ENCODE peak calls at places on chromosomes 16 and 17, in eight cellular contexts. X is tibial nerve, T is upper lobe of right lung, M is A549, I is HFF-Myc, A is choroid plexus epithelial cell, Z is PC-9, F is AG10803. O is an unnamed sample.

GRCh38 chr17:73833779-73834613 is 189.8 kb upstream of the SDK2 start:
- DNase-seq in M (no peak), F (no peak), Z (no peak), I (no peak), X (no peak), A (no peak), T (no peak), O (no peak)

GRCh38 chr17:27573971-27574525 is 56.9 kb upstream of the LGALS9 start:
- DNase-seq in Z (no peak), I (no peak), M (no peak), T (no peak), A (peak; percentile 62), F (peak; percentile 76), X (no peak), O (no peak)

GRCh38 chr17:3968886-3969524 is 4.8 kb upstream of the ATP2A3 start:
- DNase-seq in X (no peak), I (no peak), M (no peak), F (no peak), T (no peak), A (no peak), Z (no peak), O (no peak)

GRCh38 chr17:74531231-74531761 is at the start of gene CD300LB:
- DNase-seq in I (no peak), M (no peak), T (no peak), A (no peak), X (no peak), F (no peak), Z (no peak), O (no peak)

GRCh38 chr16:66026211-66026610 is 340.3 kb upstream of the CDH5 start:
- DNase-seq in I (no peak), M (no peak), X (no peak), A (peak; percentile 59), F (peak; percentile 21), Z (no peak), T (no peak), O (no peak)

GRCh38 chr17:4942760-4943508 is 2.9 kb downstream of the RNF167 start:
- DNase-seq in F (no peak), I (no peak), A (no peak), T (no peak), M (no peak), X (no peak), Z (no peak), O (no peak)

GRCh38 chr17:45391291-45391690 is 41.4 kb downstream of the ARHGAP27 start:
- DNase-seq in A (no peak), F (no peak), M (no peak), T (no peak), X (no peak), I (no peak), Z (no peak), O (no peak)

GRCh38 chr17:5592382-5592781 is 8.1 kb upstream of the NLRP1 start:
- DNase-seq in X (no peak), Z (no peak), F (peak; percentile 52), I (peak; percentile 16), A (peak; percentile 69), T (no peak), M (peak; percentile 49), O (no peak)

GRCh38 chr16:29802416-29802935 is 3.9 kb upstream of the MAZ start:
- DNase-seq in M (no peak), Z (no peak), T (no peak), A (no peak), I (no peak), X (no peak), F (no peak), O (no peak)

GRCh38 chr17:16938496-16939270 is 33.2 kb downstream of the TNFRSF13B start:
- DNase-seq in I (no peak), A (no peak), M (no peak), F (no peak), X (no peak), Z (no peak), T (no peak), O (no peak)

GRCh38 chr17:46262271-46262670 is 32.7 kb upstream of the LRRC37A start:
- DNase-seq in I (no peak), A (no peak), F (no peak), M (no peak), T (no peak), Z (no peak), X (no peak), O (no peak)

GRCh38 chr16:81578015-81578554 is 133.5 kb downstream of the CMIP start:
- DNase-seq in T (no peak), A (no peak), Z (peak; percentile 8), X (no peak), I (no peak), M (no peak), F (no peak), O (no peak)

GRCh38 chr17:18954321-18954720 is 2.4 kb downstream of the SLC5A10 start:
- DNase-seq in T (peak; percentile 48), Z (no peak), I (no peak), X (no peak), M (no peak), A (no peak), F (no peak), O (no peak)

GRCh38 chr17:18950944-18951905 is 740 bp upstream of the SLC5A10 start:
- DNase-seq in X (no peak), I (no peak), M (no peak), A (no peak), T (peak; percentile 72), Z (no peak), F (peak; percentile 21), O (no peak)

GRCh38 chr17:18953231-18953728 is 1.3 kb downstream of the SLC5A10 start:
- DNase-seq in Z (no peak), M (no peak), A (no peak), I (no peak), X (no peak), F (no peak), T (peak; percentile 48), O (no peak)

GRCh38 chr17:18949566-18949965 is 2.4 kb upstream of the SLC5A10 start:
- DNase-seq in T (peak; percentile 41), I (no peak), Z (no peak), F (no peak), M (no peak), X (no peak), A (peak; percentile 40), O (no peak)

GRCh38 chr17:18951941-18952842 is at the start of gene SLC5A10:
- DNase-seq in F (no peak), X (no peak), Z (no peak), M (peak; percentile 68), T (peak; percentile 46), I (no peak), A (no peak), O (no peak)
- TF ChIP-seq CTCF in F (peak; percentile 19), X (no peak), Z (peak; percentile 36), M (no peak), T (no peak), I (peak; percentile 30), A (peak; percentile 54), O (peak; percentile 21)

DNA sequence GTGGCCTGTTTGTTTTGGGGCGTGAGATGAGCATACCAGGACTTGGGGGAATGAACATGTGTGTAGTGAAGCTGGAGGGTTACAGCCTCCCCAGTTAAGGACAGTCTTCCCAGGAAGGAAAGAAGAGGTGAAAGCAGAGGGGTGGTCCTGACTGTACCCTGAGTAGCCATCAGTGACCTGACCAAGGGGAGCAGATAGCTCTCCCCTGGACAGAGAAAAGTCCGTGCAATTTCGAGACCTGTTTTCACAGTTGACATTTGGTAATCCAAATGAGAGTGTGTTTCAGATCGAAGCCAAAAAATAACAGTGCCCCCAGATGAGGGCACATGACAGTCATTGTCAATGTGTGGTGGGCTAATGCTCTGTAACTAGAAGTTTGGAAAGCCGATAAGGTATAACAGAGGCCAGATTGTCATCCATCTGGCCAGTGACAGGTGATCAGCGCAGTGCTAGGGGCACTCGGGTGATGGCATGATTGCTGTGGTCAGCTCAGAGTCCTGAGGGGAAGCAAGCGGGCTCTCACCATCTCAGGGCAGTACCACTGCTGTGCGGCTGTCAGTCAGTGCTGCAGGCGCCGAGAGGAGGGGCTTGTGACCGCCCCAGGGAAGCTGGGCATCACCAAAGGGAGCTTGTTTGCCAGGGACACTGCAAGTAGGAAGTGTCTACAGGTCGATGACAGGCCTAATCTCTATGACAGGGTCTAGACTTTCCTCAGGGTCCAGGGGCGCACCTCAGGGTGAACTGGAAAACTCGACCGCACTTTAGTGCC is 1.1 kb upstream of the NME2 start:
- DNase-seq in F (no peak), M (no peak), Z (peak; percentile 32), X (no peak), T (no peak), I (no peak), A (no peak), O (no peak)
- H3K4me3 ChIP-seq in F (peak overlapping the region; percentile 92), M (peak overlapping the region; percentile 88), Z (peak overlapping the region; percentile 80), X (peak overlapping the region; percentile 97), T (peak overlapping the region; percentile 91), I (peak overlapping the region; percentile 95), A (peak overlapping the region; percentile 93), O (no peak overlapping the region)

GRCh38 chr17:79427621-79428539 is 183.0 kb downstream of the RBFOX3 start:
- DNase-seq in M (no peak), A (no peak), T (no peak), X (no peak), F (no peak), Z (no peak), I (no peak), O (no peak)
- TF ChIP-seq CTCF in M (no peak), A (no peak), T (no peak), X (no peak), F (no peak), Z (no peak), I (no peak), O (no peak)

GRCh38 chr16:70744366-70744765 is 56.6 kb downstream of the VAC14 start:
- DNase-seq in I (no peak), F (no peak), M (no peak), T (no peak), X (no peak), Z (no peak), A (no peak), O (no peak)

GRCh38 chr16:70747703-70748631 is 53.0 kb downstream of the VAC14 start:
- DNase-seq in A (peak; percentile 35), F (no peak), M (no peak), X (no peak), Z (peak; percentile 99), T (peak; percentile 73), I (no peak), O (no peak)

GRCh38 chr16:70746708-70747424 is 54.1 kb downstream of the VAC14 start:
- DNase-seq in A (peak; percentile 83), I (peak; percentile 88), Z (peak; percentile 99), X (peak; percentile 68), M (peak; percentile 91), T (peak; percentile 85), F (peak; percentile 86), O (peak; percentile 56)

GRCh38 chr16:70745536-70746025 is 55.4 kb downstream of the VAC14 start:
- DNase-seq in X (no peak), M (no peak), Z (no peak), I (no peak), A (no peak), F (no peak), T (no peak), O (no peak)

DNA sequence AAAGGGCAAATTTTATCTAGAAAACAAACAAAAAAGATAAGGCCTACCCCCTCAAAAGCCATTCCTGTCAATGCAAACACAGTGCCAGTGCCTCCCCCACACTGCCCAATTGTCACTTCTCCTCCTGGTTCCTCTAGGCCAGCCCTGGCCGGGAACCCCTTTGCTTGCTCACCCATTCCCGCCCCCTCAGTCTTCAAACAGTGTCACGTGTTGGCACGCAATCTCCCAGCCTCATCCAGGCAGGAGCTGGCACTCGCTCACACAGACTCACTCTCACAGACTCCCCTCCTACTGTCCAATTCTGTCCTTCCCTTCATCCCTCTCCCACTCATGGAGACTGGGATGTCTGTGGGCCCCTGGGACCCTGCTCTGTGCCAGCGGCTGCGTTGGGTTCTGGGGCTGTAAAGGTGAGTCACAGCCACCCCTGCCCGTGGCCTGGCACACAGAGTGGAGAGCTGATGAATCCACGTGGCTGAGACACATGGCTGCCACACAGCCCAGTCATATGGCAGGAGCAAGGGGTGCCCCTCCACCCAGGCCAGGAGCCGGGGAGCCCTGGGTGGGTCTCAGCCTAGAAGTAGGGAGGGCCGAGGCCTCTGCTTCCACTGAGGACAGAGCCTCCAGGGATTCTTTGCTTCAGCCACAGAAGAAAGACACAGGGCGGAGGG is 54.8 kb downstream of the VAC14 start:
- DNase-seq in X (peak; percentile 65), T (peak; percentile 88), A (peak; percentile 55), Z (peak; percentile 48), I (peak; percentile 55), F (peak; percentile 86), M (peak; percentile 68), O (peak; percentile 29)
- H3K4me3 ChIP-seq in X (no peak overlapping the region), T (no peak overlapping the region), A (no peak overlapping the region), Z (peak overlapping the region; percentile 26), I (no peak overlapping the region), F (no peak overlapping the region), M (no peak overlapping the region), O (no peak overlapping the region)

O was measured in AG04449.